ENCODE peak calls at places on chromosome 17, in six cellular contexts. F, Z, C, P, T and H are unnamed samples.

GRCh38 chr17:53806473-53806872 is 16.3 kb upstream of the KIF2B start:
- DNase-seq in F (no peak), Z (no peak), C (no peak), P (no peak), T (no peak), H (no peak)

GRCh38 chr17:67891481-67892119 is 66.3 kb downstream of the BPTF start:
- DNase-seq in F (no peak), Z (no peak), C (peak), P (peak), T (no peak), H (no peak)

GRCh38 chr17:19753049-19753444 is 4.9 kb upstream of the ALDH3A1 start:
- DNase-seq in F (no peak), Z (no peak), C (peak), P (no peak), T (no peak), H (no peak)

GRCh38 chr17:37212184-37212583 is 163.6 kb upstream of the C17orf78 start:
- DNase-seq in F (no peak), Z (no peak), C (no peak), P (no peak), T (no peak), H (no peak)

GRCh38 chr17:50613596-50613995 is 21.1 kb upstream of the ABCC3 start:
- DNase-seq in F (no peak), Z (no peak), C (peak), P (peak), T (no peak), H (no peak)

GRCh38 chr17:82602986-82603385 is 45.3 kb downstream of the WDR45B start:
- DNase-seq in F (no peak), Z (no peak), C (peak), P (no peak), T (peak), H (no peak)

GRCh38 chr17:69444023-69444422 is 29.5 kb downstream of the MAP2K6 start:
- DNase-seq in F (no peak), Z (no peak), C (no peak), P (no peak), T (no peak), H (no peak)

GRCh38 chr17:46770818-46771600 is 47.5 kb downstream of the WNT3 start:
- DNase-seq in F (no peak), Z (no peak), C (peak), P (peak), T (no peak), H (peak)

GRCh38 chr17:40312893-40313659 is 4.1 kb downstream of the RARA start:
- DNase-seq in F (no peak), Z (no peak), C (peak), P (no peak), T (no peak), H (no peak)

GRCh38 chr17:82609655-82610054 is 38.6 kb downstream of the WDR45B start:
- DNase-seq in F (no peak), Z (no peak), C (no peak), P (no peak), T (no peak), H (no peak)

GRCh38 chr17:75684924-75685323 is 17.8 kb downstream of the SAP30BP start:
- DNase-seq in F (no peak), Z (no peak), C (no peak), P (no peak), T (no peak), H (no peak)

GRCh38 chr17:2547176-2547575 is 35.5 kb upstream of the METTL16 start:
- DNase-seq in F (no peak), Z (no peak), C (peak), P (no peak), T (no peak), H (peak)

GRCh38 chr17:75087558-75088453 is at the start of gene SLC16A5:
- DNase-seq in F (peak), Z (peak), C (no peak), P (peak), T (no peak), H (peak)

GRCh38 chr17:75077490-75078096 is 10.2 kb upstream of the SLC16A5 start:
- DNase-seq in F (no peak), Z (peak), C (no peak), P (no peak), T (no peak), H (no peak)

GRCh38 chr17:7323731-7324437 is 5.3 kb downstream of the NEURL4 start:
- DNase-seq in F (peak), Z (peak), C (peak), P (peak), T (no peak), H (no peak)

GRCh38 chr17:65888649-65889048 is 303.3 kb downstream of the CEP112 start:
- DNase-seq in F (no peak), Z (no peak), C (no peak), P (no peak), T (no peak), H (no peak)

GRCh38 chr17:66829883-66830282 is 5.0 kb upstream of the CACNG5 start:
- DNase-seq in F (no peak), Z (no peak), C (no peak), P (no peak), T (no peak), H (no peak)

GRCh38 chr17:19652595-19652994 is 4.0 kb downstream of the ALDH3A2 start:
- DNase-seq in F (no peak), Z (no peak), C (no peak), P (no peak), T (no peak), H (no peak)

GRCh38 chr17:75241996-75242460 is 19.4 kb downstream of the GGA3 start:
- DNase-seq in F (no peak), Z (no peak), C (no peak), P (no peak), T (no peak), H (no peak)

GRCh38 chr17:62807812-62808575 is at the start of gene MARCHF10:
- DNase-seq in F (no peak), Z (peak), C (peak), P (peak), T (no peak), H (no peak)

GRCh38 chr17:67017895-67018294 is 26.5 kb upstream of the CACNG1 start:
- DNase-seq in F (no peak), Z (no peak), C (no peak), P (no peak), T (no peak), H (no peak)

GRCh38 chr17:16171613-16172012 is 43.7 kb downstream of the NCOR1 start:
- DNase-seq in F (no peak), Z (no peak), C (no peak), P (no peak), T (no peak), H (peak)

GRCh38 chr17:82438401-82439193 is 12.0 kb downstream of the CYBC1 start:
- DNase-seq in F (no peak), Z (no peak), C (no peak), P (no peak), T (no peak), H (no peak)

GRCh38 chr17:9360610-9361571 is 214.7 kb downstream of the STX8 start:
- DNase-seq in F (no peak), Z (no peak), C (no peak), P (no peak), T (no peak), H (peak)

GRCh38 chr17:50794361-50794760 is 27.0 kb upstream of the ANKRD40CL start:
- DNase-seq in F (no peak), Z (no peak), C (no peak), P (no peak), T (no peak), H (no peak)

GRCh38 chr17:20063665-20064648 is 54.8 kb downstream of the SPECC1 start:
- DNase-seq in F (no peak), Z (no peak), C (no peak), P (no peak), T (peak), H (no peak)

GRCh38 chr17:57694051-57694450 is 51.0 kb downstream of the CCDC182 start:
- DNase-seq in F (no peak), Z (no peak), C (no peak), P (no peak), T (no peak), H (no peak)

GRCh38 chr17:44081681-44082080 is 11.1 kb downstream of the G6PC3 start:
- DNase-seq in F (no peak), Z (no peak), C (no peak), P (no peak), T (no peak), H (no peak)

GRCh38 chr17:68783861-68784260 is 171.3 kb downstream of the ABCA8 start:
- DNase-seq in F (no peak), Z (no peak), C (no peak), P (no peak), T (no peak), H (no peak)

GRCh38 chr17:78822552-78822951 is 18.1 kb downstream of the USP36 start:
- DNase-seq in F (no peak), Z (no peak), C (peak), P (no peak), T (no peak), H (no peak)

GRCh38 chr17:35865412-35866355 is 3.0 kb downstream of the HEATR9 start:
- DNase-seq in F (no peak), Z (no peak), C (no peak), P (peak), T (no peak), H (peak)

GRCh38 chr17:18224053-18224427 is 1.4 kb upstream of the LLGL1 start:
- DNase-seq in F (no peak), Z (no peak), C (no peak), P (no peak), T (no peak), H (peak)

GRCh38 chr17:6639651-6640535 is 618 bp downstream of the KIAA0753 start:
- DNase-seq in F (no peak), Z (no peak), C (no peak), P (no peak), T (no peak), H (no peak)

GRCh38 chr17:20993863-20994778 is 48.7 kb downstream of the USP22 start:
- DNase-seq in F (no peak), Z (no peak), C (peak), P (no peak), T (no peak), H (no peak)

GRCh38 chr17:56770427-56770826 is 63.3 kb downstream of the C17orf67 start:
- DNase-seq in F (no peak), Z (no peak), C (no peak), P (no peak), T (no peak), H (no peak)

GRCh38 chr17:76541739-76542450 is 2.1 kb downstream of the PRCD start:
- DNase-seq in F (no peak), Z (no peak), C (no peak), P (no peak), T (no peak), H (no peak)

GRCh38 chr17:43377056-43377810 is 21.6 kb upstream of the ARL4D start:
- DNase-seq in F (no peak), Z (no peak), C (no peak), P (no peak), T (no peak), H (no peak)

GRCh38 chr17:77638229-77638628 is 320.3 kb upstream of the TNRC6C start:
- DNase-seq in F (no peak), Z (no peak), C (peak), P (no peak), T (no peak), H (no peak)
- TF ChIP-seq TAF1 in F (no peak), Z (no peak), C (no peak), P (no peak), T (no peak), H (no peak)

GRCh38 chr17:27808629-27809028 is 8.3 kb upstream of the NOS2 start:
- DNase-seq in F (no peak), Z (no peak), C (no peak), P (no peak), T (peak), H (no peak)
- TF ChIP-seq TAF1 in F (no peak), Z (no peak), C (no peak), P (no peak), T (no peak), H (no peak)

GRCh38 chr17:28173801-28174200 is 131.3 kb downstream of the NLK start:
- DNase-seq in F (no peak), Z (no peak), C (no peak), P (peak), T (no peak), H (no peak)

GRCh38 chr17:28169621-28170349 is 127.3 kb downstream of the NLK start:
- DNase-seq in F (no peak), Z (no peak), C (no peak), P (no peak), T (no peak), H (no peak)

GRCh38 chr17:28174352-28175046 is 132.0 kb downstream of the NLK start:
- DNase-seq in F (no peak), Z (peak), C (no peak), P (no peak), T (peak), H (no peak)

GRCh38 chr17:28173071-28173561 is 130.6 kb downstream of the NLK start:
- DNase-seq in F (no peak), Z (no peak), C (no peak), P (peak), T (no peak), H (no peak)

DNA sequence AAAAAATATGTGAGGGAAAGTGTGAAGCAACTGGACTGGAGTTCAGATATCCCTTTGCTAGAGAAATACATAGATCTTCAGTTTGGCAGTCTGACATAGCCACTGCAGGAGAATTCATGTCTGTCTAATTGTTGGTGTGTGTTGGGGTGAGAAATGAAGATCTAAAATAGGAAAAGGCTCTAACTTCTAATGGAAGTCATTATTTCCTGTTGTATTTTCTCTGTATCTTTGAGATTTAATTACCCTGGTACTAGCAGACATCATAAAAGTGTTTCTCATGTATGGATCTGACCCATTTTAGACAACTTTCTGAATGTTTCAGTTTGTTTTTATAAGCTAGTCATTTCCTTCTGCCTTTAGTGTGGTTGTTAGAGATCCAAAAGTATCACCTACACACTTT is 128.3 kb downstream of the NLK start:
- DNase-seq in F (no peak), Z (no peak), C (no peak), P (no peak), T (no peak), H (no peak)
- TF ChIP-seq TAF1 in F (no peak), Z (no peak), C (no peak), P (no peak), T (no peak), H (no peak)

GRCh38 chr17:59387351-59388069 is 56.1 kb downstream of the YPEL2 start:
- DNase-seq in F (no peak), Z (no peak), C (peak), P (no peak), T (no peak), H (no peak)
- TF ChIP-seq TAF1 in F (no peak), Z (no peak), C (no peak), P (no peak), T (no peak), H (no peak)

DNA sequence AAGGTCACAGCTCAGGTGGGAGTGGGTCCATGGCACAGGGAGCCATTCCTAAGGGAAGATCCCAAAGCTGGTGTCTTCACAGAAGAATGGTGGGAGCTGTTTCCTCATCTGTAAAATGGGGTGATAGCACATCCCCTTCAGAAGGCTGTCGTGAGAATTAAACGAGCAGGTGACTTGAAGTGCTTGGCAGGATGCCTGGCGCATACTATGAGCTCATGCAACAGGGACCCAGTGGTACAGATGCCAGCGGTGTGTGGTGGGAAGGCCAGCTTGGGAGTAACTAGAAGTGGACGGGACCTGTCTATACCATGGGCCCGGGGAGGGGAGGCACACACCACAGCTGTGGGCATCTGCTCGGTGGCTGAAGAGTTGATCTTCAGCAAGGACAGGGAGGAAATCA is 189.3 kb upstream of the TNRC6C start:
- DNase-seq in F (no peak), Z (no peak), C (no peak), P (no peak), T (no peak), H (no peak)
- TF ChIP-seq TAF1 in F (no peak), Z (no peak), C (no peak), P (no peak), T (no peak), H (no peak)

GRCh38 chr17:30997270-30997669 is 26.4 kb downstream of the RNF135 start:
- DNase-seq in F (no peak), Z (no peak), C (no peak), P (no peak), T (no peak), H (no peak)

GRCh38 chr17:30995347-30995746 is 24.5 kb downstream of the RNF135 start:
- DNase-seq in F (no peak), Z (no peak), C (no peak), P (no peak), T (no peak), H (no peak)

GRCh38 chr17:30997842-30998241 is 27.0 kb downstream of the RNF135 start:
- DNase-seq in F (no peak), Z (no peak), C (no peak), P (no peak), T (no peak), H (no peak)

GRCh38 chr17:30992551-30992950 is 21.7 kb downstream of the RNF135 start:
- DNase-seq in F (no peak), Z (no peak), C (no peak), P (no peak), T (no peak), H (no peak)

GRCh38 chr17:30996481-30996880 is 25.6 kb downstream of the RNF135 start:
- DNase-seq in F (no peak), Z (no peak), C (no peak), P (no peak), T (no peak), H (no peak)
- TF ChIP-seq TAF1 in F (no peak), Z (no peak), C (no peak), P (no peak), T (no peak), H (no peak)

DNA sequence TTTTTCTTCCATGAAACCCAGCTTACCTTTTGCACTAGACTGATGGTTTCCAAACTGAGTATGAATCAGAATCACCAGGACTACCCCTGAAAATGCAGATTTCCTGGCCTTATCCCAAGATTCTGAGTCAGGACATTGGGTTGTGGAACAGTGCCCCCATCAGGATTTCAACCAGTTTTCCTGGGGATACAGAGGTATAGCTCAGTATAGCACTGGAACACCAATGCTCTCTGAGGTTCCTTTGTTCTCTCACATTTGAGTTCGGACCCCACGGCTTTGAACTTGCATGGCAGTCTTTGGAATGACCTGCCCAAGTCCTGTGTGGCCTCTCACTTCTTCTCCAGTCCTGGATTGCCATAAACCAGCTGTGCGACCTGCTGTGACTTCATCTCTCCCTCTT is 12.8 kb upstream of the CCL8 start:
- DNase-seq in F (peak), Z (no peak), C (peak), P (peak), T (no peak), H (no peak)
- TF ChIP-seq TAF1 in F (no peak), Z (no peak), C (no peak), P (no peak), T (no peak), H (no peak)